ENCODE peak calls at places on chromosomes 3 and 15, in five cellular contexts. O is HepG2, E is H1, K is NT2/D1, V is GM12878. W is an unnamed sample.

GRCh38 chr3:64575211-64575844 is 112.5 kb downstream of the ADAMTS9 start:
- DNase-seq in O (peak), E (no peak), K (peak), V (no peak), W (peak)

GRCh38 chr15:35674873-35675781 is 129.2 kb upstream of the DPH6 start:
- DNase-seq in O (no peak), E (no peak), K (no peak), V (peak), W (no peak)

GRCh38 chr15:63950911-63951481 is 95.3 kb downstream of the DAPK2 start:
- DNase-seq in O (no peak), E (no peak), K (no peak), V (no peak), W (no peak)

GRCh38 chr15:88574646-88575045 is 28.2 kb upstream of the DET1 start:
- DNase-seq in O (no peak), E (no peak), K (no peak), V (no peak), W (no peak)

GRCh38 chr3:53243165-53243564 is 12.7 kb downstream of the TKT start:
- DNase-seq in O (no peak), E (no peak), K (no peak), V (no peak), W (no peak)

GRCh38 chr15:101142711-101143110 is 109.1 kb downstream of the CHSY1 start:
- DNase-seq in O (no peak), E (no peak), K (no peak), V (no peak), W (no peak)

GRCh38 chr3:155745795-155746550 is 1.1 kb upstream of the PLCH1 start:
- DNase-seq in O (peak), E (peak), K (no peak), V (no peak), W (peak)

GRCh38 chr3:12198301-12198700 is 39.6 kb upstream of the TIMP4 start:
- DNase-seq in O (no peak), E (no peak), K (no peak), V (no peak), W (no peak)

GRCh38 chr3:101065962-101066361 is 72.7 kb upstream of the ABI3BP start:
- DNase-seq in O (peak), E (no peak), K (no peak), V (no peak), W (no peak)

GRCh38 chr3:17151598-17152373 is 267.0 kb downstream of the PLCL2 start:
- DNase-seq in O (no peak), E (no peak), K (no peak), V (peak), W (no peak)

GRCh38 chr3:156668073-156668763 is 6.2 kb upstream of the TIPARP start:
- DNase-seq in O (no peak), E (no peak), K (no peak), V (no peak), W (no peak)

GRCh38 chr15:61660579-61660978 is 399.7 kb downstream of the VPS13C start:
- DNase-seq in O (no peak), E (no peak), K (no peak), V (no peak), W (no peak)

GRCh38 chr15:95442107-95442719 is 888.3 kb upstream of the NR2F2 start:
- DNase-seq in O (no peak), E (no peak), K (no peak), V (no peak), W (no peak)

GRCh38 chr15:95439812-95440380 is 890.6 kb upstream of the NR2F2 start:
- DNase-seq in O (no peak), E (no peak), K (no peak), V (no peak), W (no peak)

GRCh38 chr15:95444860-95445259 is 885.6 kb upstream of the NR2F2 start:
- DNase-seq in O (no peak), E (no peak), K (no peak), V (no peak), W (no peak)

DNA sequence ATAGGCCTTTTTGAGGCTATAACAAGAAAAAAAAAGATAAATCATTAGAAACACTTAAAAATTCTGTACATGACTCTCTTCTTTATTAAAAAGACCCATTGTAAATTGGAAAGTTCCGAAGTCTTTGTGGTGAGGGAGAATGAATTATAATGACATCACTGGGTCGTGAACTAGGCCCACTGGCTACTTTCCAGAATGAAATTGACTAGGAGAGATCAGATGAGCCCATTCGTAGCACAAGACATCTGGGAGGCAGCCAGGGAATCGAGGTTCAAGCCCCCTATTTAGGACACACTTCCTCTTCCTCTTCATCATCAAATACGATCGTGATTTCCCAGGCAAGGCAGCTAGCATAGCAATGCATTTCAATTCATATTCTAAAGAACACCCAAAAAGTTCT is 889.8 kb upstream of the NR2F2 start:
- DNase-seq in O (no peak), E (no peak), K (no peak), V (no peak), W (no peak)
- TF ChIP-seq SUZ12 in O (no peak), E (no peak), K (no peak), V (no peak), W (no peak)

DNA sequence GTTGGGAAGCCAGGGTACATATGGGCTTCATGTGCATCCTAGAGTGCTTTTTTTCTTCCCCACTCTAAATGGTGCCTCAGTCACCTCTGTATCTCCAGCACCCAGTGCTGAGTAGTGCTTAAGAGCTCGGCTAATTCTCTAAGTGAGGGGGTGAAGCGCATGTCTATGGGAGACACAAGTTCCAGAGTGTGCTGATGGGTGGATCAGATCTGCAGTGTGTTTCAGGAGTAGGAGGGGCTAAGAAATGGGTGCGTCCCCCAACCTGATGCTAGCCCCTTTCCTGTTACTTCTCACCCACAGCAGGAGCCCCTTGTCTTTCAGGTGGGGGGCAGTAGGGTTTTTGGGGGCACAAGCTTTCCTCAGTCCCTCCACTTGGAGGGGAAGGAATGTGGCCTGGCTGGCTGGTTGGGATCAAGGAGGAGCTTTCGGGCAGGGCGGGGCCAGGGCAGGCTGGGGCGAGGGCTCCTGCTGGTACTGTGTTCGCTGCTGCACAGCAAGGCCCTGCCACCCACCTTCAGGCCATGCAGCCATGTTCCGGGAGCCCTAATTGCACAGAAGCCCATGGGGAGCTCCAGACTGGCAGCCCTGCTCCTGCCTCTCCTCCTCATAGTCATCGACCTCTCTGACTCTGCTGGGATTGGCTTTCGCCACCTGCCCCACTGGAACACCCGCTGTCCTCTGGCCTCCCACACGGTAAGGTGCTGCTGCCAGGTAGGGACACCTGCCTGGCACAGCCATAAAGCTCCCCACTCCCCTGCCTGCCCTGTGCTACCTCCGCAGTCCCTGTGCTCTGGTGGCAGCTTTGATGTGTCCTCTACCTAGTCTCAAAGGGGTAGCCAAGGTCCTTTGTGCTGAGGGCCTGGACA is at the start of gene IL17RE:
- DNase-seq in O (peak), E (no peak), K (no peak), V (no peak), W (no peak)
- TF ChIP-seq SUZ12 in O (no peak), E (no peak), K (no peak), V (no peak), W (no peak)

GRCh38 chr3:158200973-158201372 is 91.1 kb downstream of the RSRC1 start:
- DNase-seq in O (no peak), E (no peak), K (no peak), V (no peak), W (no peak)
- TF ChIP-seq SUZ12 in O (no peak), E (no peak), K (no peak), V (no peak), W (no peak)

GRCh38 chr3:128698211-128699011 is 27.6 kb upstream of the RAB7A start:
- DNase-seq in O (no peak), E (no peak), K (no peak), V (no peak), W (no peak)
- TF ChIP-seq SUZ12 in O (no peak), E (no peak), K (no peak), V (no peak), W (no peak)

DNA sequence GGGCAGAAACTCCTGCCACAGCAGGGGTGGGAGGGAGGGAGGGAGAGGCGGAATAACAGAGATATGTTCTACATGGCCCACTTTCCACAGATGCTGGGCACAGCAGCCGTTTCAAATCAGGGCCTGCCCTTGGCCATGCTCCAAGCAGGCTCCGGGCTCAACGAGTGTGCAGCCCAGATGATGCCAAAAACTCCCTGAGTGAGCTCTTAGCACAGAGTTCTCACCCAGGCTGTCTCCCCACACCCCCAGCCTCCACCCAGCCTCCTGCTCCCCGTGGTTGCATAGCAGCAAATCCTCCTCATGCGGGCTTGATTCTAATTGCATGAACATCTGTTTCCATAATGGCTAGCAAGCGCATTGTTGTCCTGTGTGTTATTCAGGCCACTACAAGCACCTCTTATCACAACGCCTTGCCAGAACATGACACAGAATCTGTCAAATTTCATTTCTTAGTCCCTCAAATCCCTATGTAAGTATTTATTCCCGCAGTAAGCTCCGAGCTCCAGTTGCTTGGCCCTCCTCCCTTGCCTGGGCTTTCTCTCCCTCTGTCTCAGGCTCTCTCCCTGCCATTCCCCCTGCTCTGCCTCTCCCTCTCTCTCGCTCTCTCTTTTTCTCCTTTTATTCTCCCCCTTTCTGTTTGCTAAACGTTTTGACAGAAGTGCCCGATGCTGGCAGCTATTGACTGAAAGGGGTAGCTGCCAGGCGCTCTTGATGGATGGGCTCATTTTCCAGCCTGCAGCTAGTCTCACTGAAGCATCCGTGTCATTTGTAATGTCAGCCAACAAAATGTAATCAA is 306.4 kb downstream of the IL20RB start:
- DNase-seq in O (no peak), E (no peak), K (no peak), V (no peak), W (no peak)
- TF ChIP-seq SUZ12 in O (no peak), E (no peak), K (no peak), V (no peak), W (no peak)

GRCh38 chr3:46222435-46223161 is 14.5 kb upstream of the CCR1 start:
- DNase-seq in O (no peak), E (no peak), K (no peak), V (no peak), W (no peak)

GRCh38 chr3:46231323-46231722 is 10.9 kb upstream of the CCR3 start:
- DNase-seq in O (no peak), E (no peak), K (no peak), V (no peak), W (no peak)

GRCh38 chr3:46233194-46233593 is 9.1 kb upstream of the CCR3 start:
- DNase-seq in O (no peak), E (no peak), K (no peak), V (no peak), W (no peak)

GRCh38 chr3:46228259-46229222 is 13.7 kb upstream of the CCR3 start:
- DNase-seq in O (no peak), E (no peak), K (no peak), V (no peak), W (no peak)
- TF ChIP-seq SUZ12 in O (no peak), E (no peak), K (no peak), V (no peak), W (no peak)

GRCh38 chr3:129315386-129315991 is 36.8 kb downstream of the HMCES start:
- DNase-seq in O (no peak), E (no peak), K (no peak), V (no peak), W (no peak)
- TF ChIP-seq SUZ12 in O (no peak), E (no peak), K (no peak), V (no peak), W (no peak)

GRCh38 chr3:45690331-45691035 is 1.3 kb downstream of the SACM1L start:
- DNase-seq in O (no peak), E (no peak), K (no peak), V (no peak), W (no peak)
- TF ChIP-seq SUZ12 in O (no peak), E (no peak), K (no peak), V (no peak), W (no peak)

W was measured in HEK293T.